ENCODE peak calls at places on chromosome 2, in nine cellular contexts. One of them, this sample, is unnamed.
A peak's percentile ranks its signal among the peaks of the same experiment; 100 is the strongest.

GRCh38 chr2:59896499-59896898 is 657.0 kb downstream of the BCL11A start:
- DNase-seq in PC-9: no peak
- DNase-seq in right atrium auricular region: no peak
- DNase-seq in left ventricle myocardium inferior: no peak
- DNase-seq in cardiac fibroblast: no peak
- DNase-seq in astrocyte of the cerebellum: no peak
- DNase-seq in A549: no peak
- DNase-seq in uterus: no peak
- DNase-seq in endodermal cell: no peak
- DNase-seq in this sample: no peak

GRCh38 chr2:97360202-97360601 is 229.5 kb downstream of the ANKRD36B start:
- DNase-seq in PC-9: peak; percentile 77
- DNase-seq in right atrium auricular region: no peak
- DNase-seq in left ventricle myocardium inferior: no peak
- DNase-seq in cardiac fibroblast: no peak
- DNase-seq in astrocyte of the cerebellum: no peak
- DNase-seq in A549: no peak
- DNase-seq in uterus: no peak
- DNase-seq in endodermal cell: peak; percentile 84
- DNase-seq in this sample: no peak

GRCh38 chr2:27831279-27832050 is 58.7 kb downstream of the RBKS start:
- DNase-seq in PC-9: no peak
- DNase-seq in right atrium auricular region: no peak
- DNase-seq in left ventricle myocardium inferior: no peak
- DNase-seq in cardiac fibroblast: peak; percentile 48
- DNase-seq in astrocyte of the cerebellum: no peak
- DNase-seq in A549: no peak
- DNase-seq in uterus: no peak
- DNase-seq in endodermal cell: no peak
- DNase-seq in this sample: no peak

GRCh38 chr2:108271691-108272253 is 16.9 kb upstream of the SULT1C2 start:
- DNase-seq in PC-9: peak; percentile 58
- DNase-seq in right atrium auricular region: no peak
- DNase-seq in left ventricle myocardium inferior: no peak
- DNase-seq in cardiac fibroblast: peak; percentile 82
- DNase-seq in astrocyte of the cerebellum: no peak
- DNase-seq in A549: peak; percentile 86
- DNase-seq in uterus: no peak
- DNase-seq in endodermal cell: no peak
- DNase-seq in this sample: no peak

GRCh38 chr2:3738454-3738853 is 35.1 kb downstream of the DCDC2C start:
- DNase-seq in PC-9: no peak
- DNase-seq in right atrium auricular region: no peak
- DNase-seq in left ventricle myocardium inferior: no peak
- DNase-seq in cardiac fibroblast: peak; percentile 41
- DNase-seq in astrocyte of the cerebellum: no peak
- DNase-seq in A549: peak; percentile 63
- DNase-seq in uterus: no peak
- DNase-seq in endodermal cell: peak; percentile 75
- DNase-seq in this sample: no peak

GRCh38 chr2:23375448-23375847 is 9.5 kb upstream of the KLHL29 start:
- DNase-seq in PC-9: no peak
- DNase-seq in right atrium auricular region: no peak
- DNase-seq in left ventricle myocardium inferior: no peak
- DNase-seq in cardiac fibroblast: peak; percentile 35
- DNase-seq in astrocyte of the cerebellum: no peak
- DNase-seq in A549: peak; percentile 58
- DNase-seq in uterus: no peak
- DNase-seq in endodermal cell: peak; percentile 69
- DNase-seq in this sample: no peak

GRCh38 chr2:188292446-188293239 is 969 bp downstream of the GULP1 start:
- DNase-seq in PC-9: peak; percentile 71
- DNase-seq in right atrium auricular region: peak; percentile 84
- DNase-seq in left ventricle myocardium inferior: peak; percentile 68
- DNase-seq in cardiac fibroblast: peak; percentile 84
- DNase-seq in astrocyte of the cerebellum: peak; percentile 73
- DNase-seq in A549: peak; percentile 94
- DNase-seq in uterus: peak; percentile 81
- DNase-seq in endodermal cell: peak; percentile 95
- DNase-seq in this sample: no peak

GRCh38 chr2:168797286-168797655 is 5.2 kb upstream of the NOSTRIN start:
- DNase-seq in PC-9: no peak
- DNase-seq in right atrium auricular region: no peak
- DNase-seq in left ventricle myocardium inferior: no peak
- DNase-seq in cardiac fibroblast: no peak
- DNase-seq in astrocyte of the cerebellum: no peak
- DNase-seq in A549: peak; percentile 21
- DNase-seq in uterus: no peak
- DNase-seq in endodermal cell: no peak
- DNase-seq in this sample: no peak

GRCh38 chr2:59425292-59425691 is 1128.2 kb downstream of the BCL11A start:
- DNase-seq in PC-9: no peak
- DNase-seq in right atrium auricular region: no peak
- DNase-seq in left ventricle myocardium inferior: no peak
- DNase-seq in cardiac fibroblast: no peak
- DNase-seq in astrocyte of the cerebellum: no peak
- DNase-seq in A549: peak; percentile 39
- DNase-seq in uterus: no peak
- DNase-seq in endodermal cell: no peak
- DNase-seq in this sample: no peak

GRCh38 chr2:224357098-224357901 is 44.6 kb downstream of the FAM124B start:
- DNase-seq in PC-9: peak; percentile 77
- DNase-seq in right atrium auricular region: no peak
- DNase-seq in left ventricle myocardium inferior: no peak
- DNase-seq in cardiac fibroblast: peak; percentile 79
- DNase-seq in astrocyte of the cerebellum: peak; percentile 39
- DNase-seq in A549: peak; percentile 69
- DNase-seq in uterus: peak; percentile 41
- DNase-seq in endodermal cell: peak; percentile 82
- DNase-seq in this sample: peak; percentile 17

GRCh38 chr2:109715302-109715937 is 78.7 kb upstream of the RGPD5 start:
- DNase-seq in PC-9: peak; percentile 55
- DNase-seq in right atrium auricular region: no peak
- DNase-seq in left ventricle myocardium inferior: no peak
- DNase-seq in cardiac fibroblast: peak; percentile 27
- DNase-seq in astrocyte of the cerebellum: no peak
- DNase-seq in A549: peak; percentile 48
- DNase-seq in uterus: no peak
- DNase-seq in endodermal cell: peak; percentile 77
- DNase-seq in this sample: no peak

GRCh38 chr2:153588408-153588807 is 109.8 kb upstream of the RPRM start:
- DNase-seq in PC-9: no peak
- DNase-seq in right atrium auricular region: no peak
- DNase-seq in left ventricle myocardium inferior: no peak
- DNase-seq in cardiac fibroblast: no peak
- DNase-seq in astrocyte of the cerebellum: no peak
- DNase-seq in A549: no peak
- DNase-seq in uterus: no peak
- DNase-seq in endodermal cell: no peak
- DNase-seq in this sample: no peak

GRCh38 chr2:72431737-72432136 is 284.1 kb upstream of the CYP26B1 start:
- DNase-seq in PC-9: no peak
- DNase-seq in right atrium auricular region: no peak
- DNase-seq in left ventricle myocardium inferior: no peak
- DNase-seq in cardiac fibroblast: no peak
- DNase-seq in astrocyte of the cerebellum: no peak
- DNase-seq in A549: no peak
- DNase-seq in uterus: no peak
- DNase-seq in endodermal cell: no peak
- DNase-seq in this sample: no peak

GRCh38 chr2:187383043-187383800 is 64.8 kb downstream of the CALCRL start:
- DNase-seq in PC-9: no peak
- DNase-seq in right atrium auricular region: no peak
- DNase-seq in left ventricle myocardium inferior: no peak
- DNase-seq in cardiac fibroblast: peak; percentile 54
- DNase-seq in astrocyte of the cerebellum: peak; percentile 77
- DNase-seq in A549: no peak
- DNase-seq in uterus: no peak
- DNase-seq in endodermal cell: no peak
- DNase-seq in this sample: no peak

GRCh38 chr2:237306083-237306786 is 107.7 kb downstream of the COL6A3 start:
- DNase-seq in PC-9: no peak
- DNase-seq in right atrium auricular region: no peak
- DNase-seq in left ventricle myocardium inferior: no peak
- DNase-seq in cardiac fibroblast: peak; percentile 71
- DNase-seq in astrocyte of the cerebellum: peak; percentile 65
- DNase-seq in A549: no peak
- DNase-seq in uterus: no peak
- DNase-seq in endodermal cell: no peak
- DNase-seq in this sample: no peak

GRCh38 chr2:142069489-142069888 is 61.3 kb downstream of the LRP1B start:
- DNase-seq in PC-9: no peak
- DNase-seq in right atrium auricular region: no peak
- DNase-seq in left ventricle myocardium inferior: no peak
- DNase-seq in cardiac fibroblast: no peak
- DNase-seq in astrocyte of the cerebellum: no peak
- DNase-seq in A549: no peak
- DNase-seq in uterus: no peak
- DNase-seq in endodermal cell: no peak
- DNase-seq in this sample: no peak

GRCh38 chr2:142061733-142062132 is 69.1 kb downstream of the LRP1B start:
- DNase-seq in PC-9: no peak
- DNase-seq in right atrium auricular region: no peak
- DNase-seq in left ventricle myocardium inferior: no peak
- DNase-seq in cardiac fibroblast: no peak
- DNase-seq in astrocyte of the cerebellum: no peak
- DNase-seq in A549: no peak
- DNase-seq in uterus: no peak
- DNase-seq in endodermal cell: no peak
- DNase-seq in this sample: no peak

GRCh38 chr2:142065156-142065555 is 65.7 kb downstream of the LRP1B start:
- DNase-seq in PC-9: no peak
- DNase-seq in right atrium auricular region: no peak
- DNase-seq in left ventricle myocardium inferior: no peak
- DNase-seq in cardiac fibroblast: no peak
- DNase-seq in astrocyte of the cerebellum: no peak
- DNase-seq in A549: no peak
- DNase-seq in uterus: no peak
- DNase-seq in endodermal cell: no peak
- DNase-seq in this sample: no peak

DNA sequence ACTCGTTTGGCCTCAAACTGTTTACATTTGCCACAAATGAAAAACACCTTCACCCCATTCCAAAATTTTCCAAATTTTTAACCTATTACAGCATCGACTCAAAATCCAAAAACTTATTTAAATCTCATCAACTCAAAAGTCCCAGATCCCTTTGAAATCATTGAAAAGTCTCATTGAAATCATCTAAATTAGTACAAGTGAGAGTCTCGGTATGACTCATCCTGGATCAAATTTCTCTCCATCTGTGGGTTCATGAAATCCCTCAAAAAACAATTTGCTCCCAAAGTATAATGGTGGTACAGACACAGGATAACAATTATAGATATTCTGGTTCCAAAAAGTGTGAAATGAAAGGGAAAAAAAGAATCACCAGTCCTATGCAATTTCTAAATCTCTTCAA is 65.1 kb downstream of the LRP1B start:
- DNase-seq in PC-9: no peak
- DNase-seq in right atrium auricular region: no peak
- DNase-seq in left ventricle myocardium inferior: no peak
- DNase-seq in cardiac fibroblast: no peak
- DNase-seq in astrocyte of the cerebellum: no peak
- DNase-seq in A549: no peak
- DNase-seq in uterus: no peak
- DNase-seq in endodermal cell: no peak
- DNase-seq in this sample: no peak
- H3K4me3 ChIP-seq in PC-9: no peak overlapping the region
- H3K4me3 ChIP-seq in right atrium auricular region: no peak overlapping the region
- H3K4me3 ChIP-seq in left ventricle myocardium inferior: no peak overlapping the region
- H3K4me3 ChIP-seq in cardiac fibroblast: no peak overlapping the region
- H3K4me3 ChIP-seq in astrocyte of the cerebellum: no peak overlapping the region
- H3K4me3 ChIP-seq in A549: no peak overlapping the region
- H3K4me3 ChIP-seq in uterus: no peak overlapping the region
- H3K4me3 ChIP-seq in endodermal cell: no peak overlapping the region
- H3K4me3 ChIP-seq in this sample: no peak overlapping the region

GRCh38 chr2:50878256-50878655 is 153.7 kb downstream of the NRXN1 start:
- DNase-seq in PC-9: no peak
- DNase-seq in right atrium auricular region: no peak
- DNase-seq in left ventricle myocardium inferior: no peak
- DNase-seq in cardiac fibroblast: no peak
- DNase-seq in astrocyte of the cerebellum: no peak
- DNase-seq in A549: no peak
- DNase-seq in uterus: no peak
- DNase-seq in endodermal cell: no peak
- DNase-seq in this sample: no peak

DNA sequence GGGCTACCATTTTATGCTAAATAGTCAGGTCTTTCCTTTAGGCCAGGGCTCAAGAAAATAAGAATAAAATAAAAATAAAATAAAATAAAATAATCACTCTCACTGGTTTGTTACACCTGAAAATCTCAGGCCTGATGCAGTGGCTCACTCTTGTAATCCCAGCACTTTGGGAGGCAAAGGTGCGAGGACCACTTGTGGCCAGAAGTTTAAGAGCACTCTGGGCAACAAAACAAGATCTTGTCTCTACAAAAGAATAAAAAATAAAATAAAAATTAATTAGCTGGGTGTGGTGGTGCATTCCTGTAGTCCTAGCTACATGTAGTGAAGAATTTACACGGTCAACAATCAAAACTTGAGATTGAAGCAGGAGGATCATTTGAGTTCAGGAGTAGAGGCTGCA is 159.4 kb downstream of the NRXN1 start:
- DNase-seq in PC-9: no peak
- DNase-seq in right atrium auricular region: no peak
- DNase-seq in left ventricle myocardium inferior: no peak
- DNase-seq in cardiac fibroblast: no peak
- DNase-seq in astrocyte of the cerebellum: no peak
- DNase-seq in A549: no peak
- DNase-seq in uterus: no peak
- DNase-seq in endodermal cell: peak; percentile 56
- DNase-seq in this sample: no peak
- TF ChIP-seq CTCF in PC-9: no peak
- TF ChIP-seq CTCF in right atrium auricular region: no peak
- TF ChIP-seq CTCF in left ventricle myocardium inferior: no peak
- TF ChIP-seq CTCF in cardiac fibroblast: no peak
- TF ChIP-seq CTCF in astrocyte of the cerebellum: peak; percentile 20
- TF ChIP-seq CTCF in A549: no peak
- TF ChIP-seq CTCF in uterus: no peak
- TF ChIP-seq CTCF in endodermal cell: peak; percentile 74
- TF ChIP-seq CTCF in this sample: peak; percentile 29

GRCh38 chr2:65382776-65383357 is 49.5 kb downstream of the SPRED2 start:
- DNase-seq in PC-9: peak; percentile 98
- DNase-seq in right atrium auricular region: peak; percentile 84
- DNase-seq in left ventricle myocardium inferior: peak; percentile 77
- DNase-seq in cardiac fibroblast: peak; percentile 90
- DNase-seq in astrocyte of the cerebellum: peak; percentile 56
- DNase-seq in A549: peak; percentile 74
- DNase-seq in uterus: peak; percentile 56
- DNase-seq in endodermal cell: peak; percentile 60
- DNase-seq in this sample: peak; percentile 80
- H3K4me3 ChIP-seq in PC-9: peak overlapping the region; percentile 15
- H3K4me3 ChIP-seq in right atrium auricular region: peak overlapping the region; percentile 11
- H3K4me3 ChIP-seq in left ventricle myocardium inferior: peak overlapping the region; percentile 49
- H3K4me3 ChIP-seq in cardiac fibroblast: no peak overlapping the region
- H3K4me3 ChIP-seq in astrocyte of the cerebellum: no peak overlapping the region
- H3K4me3 ChIP-seq in A549: no peak overlapping the region
- H3K4me3 ChIP-seq in uterus: no peak overlapping the region
- H3K4me3 ChIP-seq in endodermal cell: no peak overlapping the region
- H3K4me3 ChIP-seq in this sample: peak overlapping the region; percentile 4

DNA sequence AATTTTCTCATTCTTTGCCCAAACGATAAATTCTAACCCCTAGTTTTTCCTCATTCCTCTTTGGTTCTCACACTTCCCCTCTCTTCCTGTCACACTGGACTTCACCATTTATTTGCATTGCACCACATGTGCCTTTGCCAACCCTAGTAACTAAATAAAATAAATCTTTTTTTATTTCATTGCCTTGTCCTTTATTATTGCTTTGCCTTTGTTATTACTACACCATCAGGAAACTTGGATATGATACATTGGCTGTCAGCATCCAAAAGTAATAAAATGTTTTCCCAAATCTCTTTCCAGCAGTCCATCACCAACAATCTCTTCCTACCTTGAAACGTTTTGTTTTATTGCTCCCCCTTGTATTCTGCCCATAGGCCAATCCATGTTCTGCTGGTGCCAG is 19.4 kb upstream of the LCLAT1 start:
- DNase-seq in PC-9: no peak
- DNase-seq in right atrium auricular region: no peak
- DNase-seq in left ventricle myocardium inferior: no peak
- DNase-seq in cardiac fibroblast: no peak
- DNase-seq in astrocyte of the cerebellum: no peak
- DNase-seq in A549: no peak
- DNase-seq in uterus: no peak
- DNase-seq in endodermal cell: no peak
- DNase-seq in this sample: no peak
- TF ChIP-seq CTCF in PC-9: no peak
- TF ChIP-seq CTCF in right atrium auricular region: no peak
- TF ChIP-seq CTCF in left ventricle myocardium inferior: no peak
- TF ChIP-seq CTCF in cardiac fibroblast: no peak
- TF ChIP-seq CTCF in astrocyte of the cerebellum: no peak
- TF ChIP-seq CTCF in A549: no peak
- TF ChIP-seq CTCF in uterus: no peak
- TF ChIP-seq CTCF in endodermal cell: no peak
- TF ChIP-seq CTCF in this sample: no peak